ENCODE peak calls at places on chromosomes 1 and 21, in four cellular contexts. N, P, D and A are unnamed samples.
A peak's percentile ranks its signal among the peaks of the same experiment; 100 is the strongest.

GRCh38 chr1:107546571-107546970 is 405.7 kb downstream of the NTNG1 start:
- DNase-seq in P (no peak), D (no peak), N (no peak), A (no peak)

GRCh38 chr1:7578206-7578605 is 192.9 kb upstream of the VAMP3 start:
- DNase-seq in N (no peak), D (no peak), P (peak; percentile 57), A (no peak)

GRCh38 chr1:82348487-82348886 is 547.8 kb downstream of the ADGRL2 start:
- DNase-seq in P (no peak), D (no peak), N (no peak), A (no peak)

GRCh38 chr1:81820761-81821160 is 20.0 kb downstream of the ADGRL2 start:
- DNase-seq in P (no peak), N (no peak), D (no peak), A (no peak)

GRCh38 chr1:173948594-173948993 is 31.5 kb upstream of the SERPINC1 start:
- DNase-seq in P (no peak), D (no peak), N (no peak), A (no peak)

GRCh38 chr1:187839873-187840272 is 1011.1 kb downstream of the PLA2G4A start:
- DNase-seq in P (no peak), D (no peak), N (no peak), A (no peak)

GRCh38 chr1:110176299-110176956 is 26.1 kb downstream of the SLC6A17 start:
- DNase-seq in N (peak; percentile 41), P (no peak), D (peak; percentile 35), A (no peak)

GRCh38 chr1:43049487-43049886 is 90.8 kb upstream of the SLC2A1 start:
- DNase-seq in P (no peak), N (no peak), D (peak; percentile 39), A (no peak)

GRCh38 chr1:175072131-175072941 is 4.7 kb downstream of the TNN start:
- DNase-seq in N (no peak), D (peak; percentile 73), P (no peak), A (peak; percentile 47)

GRCh38 chr1:205792481-205792881 is 17.2 kb upstream of the RAB29 start:
- DNase-seq in N (no peak), D (no peak), P (no peak), A (no peak)

GRCh38 chr1:193183019-193183643 is 3.3 kb downstream of the B3GALT2 start:
- DNase-seq in P (no peak), D (peak; percentile 77), N (peak; percentile 29), A (peak; percentile 48)

GRCh38 chr1:87642581-87643129 is 314.0 kb downstream of the LMO4 start:
- DNase-seq in N (no peak), D (peak; percentile 17), P (no peak), A (no peak)

GRCh38 chr1:186492531-186493291 is 31.8 kb upstream of the PDC start:
- DNase-seq in N (no peak), P (no peak), D (no peak), A (peak; percentile 33)

GRCh38 chr1:200493344-200493743 is 83.5 kb upstream of the ZNF281 start:
- DNase-seq in N (no peak), P (no peak), D (no peak), A (no peak)

GRCh38 chr1:196148367-196148970 is 459.8 kb downstream of the KCNT2 start:
- DNase-seq in P (no peak), N (no peak), D (peak; percentile 22), A (peak; percentile 47)

GRCh38 chr1:167881786-167882185 is 32.1 kb downstream of the ADCY10 start:
- DNase-seq in N (no peak), D (no peak), P (no peak), A (peak; percentile 53)

GRCh38 chr1:157961805-157962762 is 31.4 kb upstream of the KIRREL1 start:
- DNase-seq in D (peak; percentile 75), P (no peak), N (no peak), A (peak; percentile 66)

GRCh38 chr1:52668711-52669110 is 29.4 kb downstream of the COA7 start:
- DNase-seq in N (no peak), D (no peak), P (no peak), A (no peak)

GRCh38 chr1:228350831-228351781 is 55.5 kb downstream of the TRIM11 start:
- DNase-seq in D (no peak), N (no peak), P (peak; percentile 74), A (no peak)

GRCh38 chr1:156821801-156822200 is 5.2 kb upstream of the SH2D2A start:
- DNase-seq in N (no peak), P (peak; percentile 7), D (no peak), A (peak; percentile 16)

GRCh38 chr21:39633043-39633442 is 20.3 kb downstream of the B3GALT5 start:
- DNase-seq in D (peak; percentile 59), P (no peak), N (peak; percentile 18), A (peak; percentile 65)

GRCh38 chr1:1308756-1309524 is 543 bp downstream of the PUSL1 start:
- DNase-seq in P (peak; percentile 90), D (peak; percentile 54), N (peak; percentile 59), A (no peak)

GRCh38 chr1:66350001-66350547 is 183.9 kb upstream of the SGIP1 start:
- DNase-seq in D (no peak), P (no peak), N (no peak), A (peak; percentile 47)

GRCh38 chr1:114093624-114094302 is 59.9 kb downstream of the SYT6 start:
- DNase-seq in D (peak; percentile 54), N (no peak), P (no peak), A (peak; percentile 73)

GRCh38 chr1:108881369-108881768 is 4.6 kb downstream of the GPSM2 start:
- DNase-seq in P (no peak), N (no peak), D (no peak), A (peak; percentile 27)

GRCh38 chr1:168085401-168085872 is 51.3 kb downstream of the GPR161 start:
- DNase-seq in D (no peak), P (peak; percentile 89), N (no peak), A (no peak)

GRCh38 chr1:15938628-15939161 is 37.2 kb downstream of the ZBTB17 start:
- DNase-seq in D (no peak), N (no peak), P (no peak), A (no peak)

GRCh38 chr1:159071970-159072582 is 4.5 kb downstream of the AIM2 start:
- DNase-seq in P (no peak), D (peak; percentile 78), N (no peak), A (peak; percentile 69)

GRCh38 chr1:191174298-191174697 is 696.6 kb upstream of the BRINP3 start:
- DNase-seq in N (no peak), P (no peak), D (no peak), A (no peak)

DNA sequence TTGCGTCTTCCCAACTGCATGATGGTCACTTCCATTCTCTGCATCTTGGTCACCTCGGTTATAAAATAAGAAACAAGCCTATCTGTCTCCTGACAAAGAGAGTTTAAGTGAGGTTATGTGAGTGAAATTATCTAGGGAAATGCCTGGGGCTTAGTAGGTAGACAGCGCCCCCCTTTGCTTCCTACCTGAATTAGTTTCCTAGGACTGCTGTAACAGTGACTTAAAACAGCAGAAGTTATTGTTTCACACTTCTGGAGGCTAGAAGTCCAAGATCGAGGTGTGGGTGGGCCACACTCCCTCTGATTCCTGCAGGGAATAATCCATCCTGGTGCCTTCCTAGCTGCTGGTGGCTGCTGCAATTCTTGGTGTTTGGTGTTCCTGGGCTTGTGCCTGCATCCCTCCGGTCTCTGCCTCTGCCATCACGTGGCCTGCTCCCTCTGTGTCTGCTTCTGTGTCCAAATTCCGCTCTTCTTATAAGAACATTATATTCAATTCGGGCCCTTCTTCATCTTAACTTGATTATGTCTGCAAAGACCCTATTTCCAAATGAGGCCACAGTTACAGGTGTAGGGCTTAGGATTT is 92.6 kb downstream of the IGSF21 start:
- DNase-seq in N (no peak), P (no peak), D (no peak), A (no peak)
- TF ChIP-seq CTCF in N (no peak), P (no peak), D (no peak), A (no peak)

DNA sequence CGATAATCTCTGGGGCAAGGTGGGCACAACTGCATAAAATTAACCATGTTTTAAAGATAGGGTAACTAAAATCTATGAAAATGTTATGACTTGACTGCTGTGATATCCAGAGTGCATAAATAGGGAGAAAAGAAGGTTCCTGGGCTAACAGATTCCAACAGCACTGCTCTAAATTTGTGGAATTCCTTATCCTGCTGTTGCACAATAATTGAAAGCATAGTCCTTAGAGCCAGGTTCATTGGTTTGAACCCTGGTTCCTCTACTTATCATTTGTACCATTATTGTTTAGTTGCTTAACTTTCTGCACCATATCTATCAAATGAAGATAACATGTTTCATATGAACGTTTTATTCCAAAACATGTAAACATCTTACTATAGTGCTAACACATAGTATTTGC is 219.0 kb downstream of the NUF2 start:
- DNase-seq in D (no peak), P (no peak), N (no peak), A (no peak)
- TF ChIP-seq CTCF in D (no peak), P (no peak), N (no peak), A (no peak)

GRCh38 chr1:17851075-17851474 is 95.9 kb downstream of the ACTL8 start:
- DNase-seq in N (no peak), P (no peak), D (no peak), A (no peak)

GRCh38 chr1:17845583-17845982 is 90.5 kb downstream of the ACTL8 start:
- DNase-seq in N (no peak), D (no peak), P (no peak), A (no peak)

GRCh38 chr1:17852383-17852782 is 97.2 kb downstream of the ACTL8 start:
- DNase-seq in N (no peak), D (no peak), P (no peak), A (no peak)

GRCh38 chr1:17853241-17853640 is 98.1 kb downstream of the ACTL8 start:
- DNase-seq in N (no peak), D (no peak), P (no peak), A (no peak)

GRCh38 chr1:17849216-17849615 is 94.1 kb downstream of the ACTL8 start:
- DNase-seq in P (no peak), N (no peak), D (no peak), A (no peak)
- TF ChIP-seq CTCF in P (no peak), N (no peak), D (no peak), A (peak; percentile 71)

DNA sequence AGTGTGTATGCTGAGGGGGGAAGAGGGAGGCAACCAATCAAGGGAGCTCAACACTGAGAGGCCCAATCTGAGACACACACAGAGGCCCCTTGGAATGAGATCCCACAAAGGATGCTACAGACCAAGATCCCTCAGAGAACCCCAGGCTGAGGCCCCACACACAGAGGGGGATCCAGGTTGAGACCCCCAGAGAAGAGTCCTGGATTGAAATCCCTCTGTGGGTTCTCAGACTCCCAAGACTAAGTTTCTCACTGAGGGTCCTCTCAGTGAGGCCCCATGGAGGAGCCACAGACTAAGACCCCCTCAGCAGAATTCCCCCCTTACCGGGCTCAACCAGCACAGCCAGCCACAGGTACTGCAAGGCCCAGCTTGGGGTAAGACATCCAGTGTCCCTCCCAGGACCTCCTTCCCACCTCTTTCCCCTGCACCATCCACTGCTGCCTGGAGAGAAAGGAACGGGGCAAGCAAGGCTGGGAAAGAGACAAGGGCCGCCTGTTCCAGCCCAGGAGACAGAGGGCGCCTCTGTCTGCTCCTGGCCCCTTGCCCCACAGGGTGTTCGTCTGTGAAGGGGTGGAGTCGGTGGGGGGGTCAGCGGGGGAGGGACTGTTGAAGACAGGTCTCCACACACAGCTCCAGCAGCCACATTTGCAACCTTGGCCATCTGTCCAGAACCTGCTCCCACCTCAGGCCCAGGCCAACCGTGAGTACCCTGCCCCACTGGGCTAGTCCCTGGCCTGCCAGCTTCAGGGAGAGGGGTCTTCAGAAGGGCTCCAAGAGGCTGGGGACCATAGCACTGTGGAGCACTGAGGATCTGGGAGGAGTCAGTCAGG is at the start of gene S100A1:
- DNase-seq in P (peak; percentile 78), N (no peak), D (no peak), A (no peak)
- TF ChIP-seq CTCF in P (peak; percentile 4), N (no peak), D (no peak), A (peak; percentile 15)

GRCh38 chr1:71706030-71706671 is 576.2 kb downstream of the NEGR1 start:
- DNase-seq in P (peak; percentile 34), D (peak; percentile 4), N (no peak), A (no peak)
- TF ChIP-seq CTCF in P (no peak), D (no peak), N (no peak), A (no peak)